ENCODE peak calls at places on chromosomes 6 and 20, in ten cellular contexts. X, J, I, V, F, G, N, B, P and A are unnamed samples. For H3K36me3, the result is how much of the 10 kb centered on the place peaks cover.

GRCh38 chr6:120395784-120396183 is 938.5 kb downstream of the TBC1D32 start:
- DNase-seq in X (no peak), J (no peak), I (no peak), V (no peak), F (no peak), G (no peak), N (no peak), B (no peak), P (no peak), A (no peak)

GRCh38 chr20:50546729-50547314 is 36.6 kb downstream of the PTPN1 start:
- DNase-seq in X (no peak), J (no peak), I (no peak), V (no peak), F (no peak), G (no peak), N (no peak), B (no peak), P (peak), A (peak)

GRCh38 chr6:162943369-162943768 is 215.6 kb downstream of the PACRG start:
- DNase-seq in X (no peak), J (no peak), I (no peak), V (no peak), F (no peak), G (no peak), N (no peak), B (no peak), P (no peak), A (no peak)

GRCh38 chr20:53643031-53643832 is 49.6 kb upstream of the ZNF217 start:
- DNase-seq in X (no peak), J (peak), I (peak), V (peak), F (peak), G (peak), N (no peak), B (peak), P (peak), A (peak)

GRCh38 chr6:125789576-125790402 is 971 bp upstream of the NCOA7 start:
- DNase-seq in X (peak), J (peak), I (peak), V (peak), F (no peak), G (peak), N (peak), B (peak), P (peak), A (peak)

GRCh38 chr6:24847402-24847801 is 48.7 kb upstream of the ARMH2 start:
- DNase-seq in X (no peak), J (no peak), I (no peak), V (no peak), F (no peak), G (peak), N (no peak), B (no peak), P (no peak), A (no peak)

GRCh38 chr6:44203955-44204354 is 12.8 kb upstream of the MYMX start:
- DNase-seq in X (no peak), J (no peak), I (no peak), V (no peak), F (no peak), G (no peak), N (no peak), B (no peak), P (no peak), A (peak)

GRCh38 chr6:699319-699718 is 6.4 kb upstream of the EXOC2 start:
- DNase-seq in X (no peak), J (peak), I (no peak), V (no peak), F (no peak), G (no peak), N (no peak), B (no peak), P (no peak), A (no peak)

GRCh38 chr6:77926198-77926752 is 273.4 kb downstream of the MEI4 start:
- DNase-seq in X (peak), J (no peak), I (no peak), V (peak), F (no peak), G (no peak), N (no peak), B (no peak), P (no peak), A (no peak)

GRCh38 chr20:33071198-33071597 is 8.2 kb upstream of the BPIFB4 start:
- DNase-seq in X (no peak), J (no peak), I (no peak), V (no peak), F (no peak), G (no peak), N (no peak), B (no peak), P (no peak), A (no peak)

DNA sequence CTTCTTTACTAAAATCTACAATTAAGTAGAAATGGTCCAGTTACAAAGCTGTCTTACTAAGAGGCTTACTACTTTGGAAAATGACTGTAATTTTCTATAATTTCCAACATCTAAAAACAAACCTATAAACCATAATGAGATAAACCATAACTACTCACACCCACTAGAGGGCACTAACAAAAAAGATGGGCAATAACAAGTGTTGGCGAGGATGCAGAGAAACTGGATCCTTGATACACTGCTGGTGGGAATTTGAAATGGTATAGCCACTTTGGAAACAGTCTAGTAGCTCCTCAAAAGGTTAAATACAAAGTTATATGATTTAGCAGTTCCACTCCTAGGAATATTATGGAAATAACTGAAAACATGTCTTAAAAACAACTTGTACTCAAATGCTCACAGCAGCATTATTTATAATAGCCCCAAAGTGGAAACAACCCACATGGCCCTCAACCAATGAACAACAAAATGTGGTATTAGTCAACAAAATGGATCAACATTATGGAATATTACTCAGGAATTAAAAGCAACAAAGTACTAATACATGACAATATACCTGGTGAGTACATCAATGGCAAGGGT is 50.6 kb downstream of the GJA10 start:
- DNase-seq in X (peak), J (peak), I (no peak), V (peak), F (no peak), G (no peak), N (no peak), B (no peak), P (no peak), A (no peak)
- TF ChIP-seq CTCF in X (peak), J (peak), I (peak), V (peak), F (peak), G (peak), N (peak), B (peak), P (peak), A (peak)

DNA sequence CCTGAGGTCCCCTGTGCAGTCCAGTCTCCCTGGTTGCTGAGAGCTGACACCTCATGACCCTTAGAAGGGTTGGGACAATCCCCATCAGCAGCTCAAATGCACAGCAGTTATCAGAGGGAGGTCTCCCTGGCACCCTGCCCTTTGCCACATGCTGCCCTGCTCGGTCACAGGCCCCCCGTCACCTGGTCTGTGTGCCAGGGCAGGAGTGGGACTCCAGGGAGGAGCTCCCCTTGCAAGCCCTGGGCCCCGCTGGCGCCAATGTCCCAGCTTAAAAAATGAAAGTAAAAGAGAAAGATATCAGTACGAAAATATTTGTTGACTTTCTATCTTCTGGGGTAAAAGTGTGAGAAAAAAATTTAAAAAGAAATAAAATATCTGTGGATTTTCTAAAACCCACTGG is 68.1 kb upstream of the SLC22A16 start:
- DNase-seq in X (no peak), J (no peak), I (no peak), V (peak), F (no peak), G (no peak), N (no peak), B (no peak), P (no peak), A (no peak)
- H3K36me3 ChIP-seq in X (under half), J (under half), I (under half), V (under half), F (under half), G (under half), N (under half), B (under half), P (under half), A (under half)

GRCh38 chr6:111982681-111983080 is 71.2 kb upstream of the CCN6 start:
- DNase-seq in X (no peak), J (no peak), I (no peak), V (no peak), F (no peak), G (no peak), N (no peak), B (no peak), P (no peak), A (no peak)
- H3K27ac ChIP-seq in X (no peak), J (no peak), I (no peak), V (no peak), F (peak), G (no peak), N (no peak), B (no peak), P (no peak), A (no peak)

GRCh38 chr6:90284745-90285481 is 11.7 kb downstream of the BACH2 start:
- DNase-seq in X (no peak), J (peak), I (no peak), V (peak), F (no peak), G (no peak), N (no peak), B (peak), P (peak), A (no peak)

GRCh38 chr6:90286884-90287488 is 9.7 kb downstream of the BACH2 start:
- DNase-seq in X (peak), J (peak), I (peak), V (peak), F (no peak), G (no peak), N (no peak), B (no peak), P (peak), A (peak)

GRCh38 chr6:90285611-90286381 is 10.8 kb downstream of the BACH2 start:
- DNase-seq in X (peak), J (peak), I (no peak), V (peak), F (peak), G (peak), N (peak), B (peak), P (peak), A (peak)

GRCh38 chr6:90288404-90288803 is 8.2 kb downstream of the BACH2 start:
- DNase-seq in X (peak), J (peak), I (no peak), V (no peak), F (no peak), G (no peak), N (no peak), B (peak), P (no peak), A (no peak)

GRCh38 chr6:90284236-90284744 is 12.4 kb downstream of the BACH2 start:
- DNase-seq in X (peak), J (peak), I (peak), V (peak), F (no peak), G (no peak), N (no peak), B (peak), P (no peak), A (no peak)
- TF ChIP-seq CTCF in X (no peak), J (no peak), I (no peak), V (peak), F (no peak), G (no peak), N (no peak), B (no peak), P (no peak), A (peak)

GRCh38 chr6:33442283-33442682 is 12.1 kb upstream of the ZBTB9 start:
- DNase-seq in X (no peak), J (no peak), I (no peak), V (no peak), F (no peak), G (no peak), N (no peak), B (no peak), P (no peak), A (no peak)
- H3K36me3 ChIP-seq in X (under half), J (half or more), I (under half), V (under half), F (under half), G (half or more), N (under half), B (under half), P (under half), A (under half)

GRCh38 chr6:105279463-105279862 is 99.6 kb upstream of the POPDC3 start:
- DNase-seq in X (no peak), J (no peak), I (no peak), V (no peak), F (no peak), G (no peak), N (no peak), B (no peak), P (no peak), A (no peak)
- H3K27ac ChIP-seq in X (no peak), J (no peak), I (no peak), V (no peak), F (no peak), G (peak), N (no peak), B (no peak), P (no peak), A (no peak)

GRCh38 chr20:41038878-41039404 is 10.3 kb downstream of the TOP1 start:
- DNase-seq in X (no peak), J (no peak), I (no peak), V (no peak), F (no peak), G (no peak), N (no peak), B (no peak), P (no peak), A (no peak)
- TF ChIP-seq CTCF in X (no peak), J (no peak), I (no peak), V (no peak), F (no peak), G (no peak), N (no peak), B (no peak), P (no peak), A (no peak)